ENCODE peak calls at places on chromosomes 1 and 21, in ten cellular contexts. G is right cardiac atrium, R is psoas muscle, D is GM23338, W is IMR-90, Z is neuronal stem cell, K is H9, H is neural progenitor cell, B is K562, L is GM23248. I is an unnamed sample.

GRCh38 chr1:211337430-211338227 is 11.0 kb downstream of the TRAF5 start:
- DNase-seq in D (no peak), H (no peak), L (no peak), B (no peak), R (no peak), K (no peak), Z (no peak), W (no peak), G (no peak), I (no peak)

GRCh38 chr1:113058861-113059441 is 14.0 kb upstream of the LRIG2 start:
- DNase-seq in H (peak; percentile 28), K (no peak), D (no peak), L (no peak), W (no peak), B (no peak), G (peak; percentile 34), R (no peak), Z (no peak), I (no peak)

GRCh38 chr1:31627301-31627929 is 9.9 kb downstream of the HCRTR1 start:
- DNase-seq in L (no peak), D (no peak), Z (no peak), H (no peak), K (no peak), W (no peak), R (peak; percentile 91), G (peak; percentile 86), B (peak; percentile 31), I (peak; percentile 41)

GRCh38 chr1:19484793-19485361 is 462 bp downstream of the CAPZB start:
- DNase-seq in L (peak; percentile 73), D (peak; percentile 61), R (no peak), B (peak; percentile 95), Z (no peak), G (no peak), K (peak; percentile 52), W (no peak), H (peak; percentile 65), I (peak; percentile 65)

GRCh38 chr1:67793562-67793961 is 39.7 kb downstream of the GNG12 start:
- DNase-seq in Z (no peak), B (no peak), K (no peak), H (no peak), D (no peak), G (no peak), R (no peak), W (peak; percentile 63), L (peak; percentile 63), I (no peak)

GRCh38 chr1:156475568-156476500 is 24.7 kb downstream of the MEF2D start:
- DNase-seq in R (peak; percentile 98), D (no peak), K (no peak), W (peak; percentile 99), L (peak; percentile 95), H (no peak), Z (no peak), G (peak; percentile 95), B (no peak), I (peak; percentile 27)

GRCh38 chr21:17537299-17537698 is 24.5 kb downstream of the CXADR start:
- DNase-seq in G (no peak), D (no peak), B (no peak), K (no peak), L (no peak), Z (no peak), H (no peak), R (no peak), W (no peak), I (no peak)

GRCh38 chr1:44300882-44301281 is 54.2 kb downstream of the ERI3 start:
- DNase-seq in H (peak; percentile 69), K (no peak), W (no peak), D (no peak), G (no peak), R (no peak), Z (peak; percentile 67), L (no peak), B (no peak), I (no peak)

GRCh38 chr1:180170569-180170968 is 15.9 kb downstream of the QSOX1 start:
- DNase-seq in K (no peak), B (no peak), G (no peak), Z (no peak), L (no peak), W (no peak), H (no peak), R (no peak), D (no peak), I (no peak)

GRCh38 chr21:33308586-33309490 is 15.9 kb upstream of the IFNAR1 start:
- DNase-seq in W (peak; percentile 55), R (no peak), D (no peak), K (no peak), B (no peak), L (no peak), G (no peak), H (no peak), Z (no peak), I (no peak)

GRCh38 chr21:26124421-26124833 is 46.1 kb downstream of the APP start:
- DNase-seq in Z (no peak), W (peak; percentile 67), K (no peak), R (no peak), H (no peak), G (no peak), L (peak; percentile 51), B (no peak), D (no peak), I (no peak)

GRCh38 chr1:201254625-201255469 is 28.5 kb upstream of the PKP1 start:
- DNase-seq in W (no peak), G (peak; percentile 84), D (peak; percentile 71), H (peak; percentile 70), Z (peak; percentile 73), K (peak; percentile 85), R (peak; percentile 83), B (peak; percentile 96), L (peak; percentile 48), I (peak; percentile 65)

GRCh38 chr1:30060738-30061137 is 662.6 kb downstream of the MATN1 start:
- DNase-seq in Z (no peak), B (no peak), W (no peak), K (no peak), G (no peak), R (no peak), H (no peak), L (no peak), D (no peak), I (no peak)

GRCh38 chr1:3169621-3170356 is 100.8 kb downstream of the PRDM16 start:
- DNase-seq in G (peak; percentile 51), K (no peak), Z (no peak), W (no peak), D (no peak), L (no peak), H (peak; percentile 55), B (no peak), R (no peak), I (no peak)

DNA sequence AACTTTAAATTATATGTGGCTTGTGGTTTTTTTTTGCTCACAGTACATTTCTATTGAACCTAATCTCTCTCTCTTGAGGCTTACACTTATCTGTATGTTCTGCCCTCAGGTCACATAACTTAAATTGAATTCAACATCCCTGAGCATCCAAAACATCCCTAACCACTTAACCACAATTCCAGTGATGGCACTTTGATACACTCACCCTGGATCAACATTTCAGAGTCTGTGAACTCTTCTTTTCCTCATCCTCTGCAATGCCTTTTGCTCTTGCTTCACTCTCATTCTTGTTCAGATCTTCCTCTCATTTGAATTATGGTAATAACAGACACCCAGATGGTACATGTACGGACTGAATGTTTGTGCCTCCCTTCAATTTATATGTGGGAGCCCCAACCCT is 33.5 kb downstream of the PTGER3 start:
- DNase-seq in K (no peak), L (peak; percentile 32), Z (no peak), W (no peak), D (no peak), H (no peak), R (no peak), B (no peak), G (no peak), I (no peak)
- H3K27ac ChIP-seq in K (no peak overlapping the region), L (no peak overlapping the region), Z (no peak overlapping the region), W (no peak overlapping the region), D (no peak overlapping the region), H (no peak overlapping the region), R (no peak overlapping the region), B (no peak overlapping the region), G (no peak overlapping the region), I (no peak overlapping the region)

DNA sequence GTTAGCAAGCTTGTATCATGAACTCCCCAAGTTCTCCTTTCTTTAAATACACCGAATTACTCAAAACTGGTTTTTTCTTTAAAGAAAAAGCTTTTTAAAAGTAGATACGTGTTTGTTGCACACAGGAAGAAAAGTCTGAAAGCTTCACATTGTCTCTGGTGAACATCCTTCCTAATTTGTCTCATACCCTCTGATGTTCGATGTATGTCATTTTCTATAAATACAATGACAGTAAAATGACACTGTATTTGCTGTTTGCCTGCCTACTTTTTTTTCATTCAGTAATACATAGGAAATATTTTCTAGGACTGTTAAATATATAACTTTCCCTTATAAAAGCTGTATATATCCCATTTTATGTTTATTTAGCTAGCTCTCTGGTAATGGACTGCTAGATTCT is 153.9 kb downstream of the GALNT2 start:
- DNase-seq in R (no peak), W (no peak), L (no peak), H (no peak), K (no peak), D (no peak), B (no peak), G (no peak), Z (no peak), I (no peak)
- H3K27ac ChIP-seq in R (peak overlapping the region; percentile 78), W (no peak overlapping the region), L (no peak overlapping the region), H (no peak overlapping the region), K (no peak overlapping the region), D (no peak overlapping the region), B (no peak overlapping the region), G (no peak overlapping the region), Z (no peak overlapping the region), I (no peak overlapping the region)

DNA sequence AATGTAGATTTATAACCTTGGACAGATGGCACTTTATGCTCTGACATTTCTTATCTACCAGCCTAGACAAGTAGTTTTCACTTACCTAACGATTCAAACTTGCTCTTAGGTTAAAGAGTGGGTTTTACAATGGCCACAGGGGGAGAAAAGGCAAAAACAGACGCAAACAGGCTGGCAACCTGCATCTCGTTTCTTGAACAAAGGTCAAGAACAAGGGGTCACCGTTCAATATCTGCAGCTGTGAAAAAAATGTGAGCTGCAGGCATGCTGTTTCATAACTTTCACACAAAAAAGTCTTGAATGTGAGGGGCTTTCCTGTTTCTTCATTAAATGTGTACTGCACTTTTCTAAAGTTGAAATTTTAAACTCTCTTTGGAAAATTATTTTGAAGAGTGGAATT is 49.4 kb downstream of the SYDE2 start:
- DNase-seq in D (no peak), G (no peak), H (no peak), Z (no peak), W (no peak), R (no peak), B (no peak), K (no peak), L (no peak), I (no peak)
- H3K27ac ChIP-seq in D (no peak overlapping the region), G (no peak overlapping the region), H (no peak overlapping the region), Z (no peak overlapping the region), W (no peak overlapping the region), R (no peak overlapping the region), B (no peak overlapping the region), K (no peak overlapping the region), L (no peak overlapping the region), I (no peak overlapping the region)

DNA sequence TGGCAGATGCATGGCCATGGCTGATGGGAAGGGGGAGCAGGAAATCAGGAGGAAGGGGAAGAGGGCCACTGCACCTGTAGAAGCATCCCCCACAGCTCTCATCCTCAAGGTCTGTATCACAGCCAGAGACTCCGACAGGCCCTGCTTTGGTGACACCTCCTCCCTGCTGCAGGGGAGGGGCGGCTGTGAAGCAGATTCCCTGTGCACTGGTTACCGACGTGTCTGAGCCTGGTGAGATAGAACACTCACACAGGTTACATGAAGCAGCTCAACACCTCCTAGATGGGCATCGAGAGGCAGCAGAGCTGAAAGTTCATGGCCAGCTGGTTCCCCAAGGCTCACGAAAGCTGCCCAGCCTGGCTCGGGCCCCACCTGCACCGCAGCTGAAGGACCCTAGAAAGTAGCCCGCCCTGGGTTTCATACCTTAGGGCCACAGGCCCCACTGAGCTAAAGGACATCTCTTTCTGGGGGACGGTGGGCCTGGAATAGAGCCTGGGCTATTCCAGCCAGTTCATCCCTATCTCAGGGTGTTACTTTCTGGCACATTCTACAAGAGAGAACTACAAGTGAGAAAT is 30.2 kb upstream of the AJAP1 start:
- DNase-seq in Z (no peak), H (no peak), L (no peak), G (no peak), D (no peak), K (no peak), W (no peak), R (peak; percentile 20), B (no peak), I (no peak)
- H3K27ac ChIP-seq in Z (no peak overlapping the region), H (no peak overlapping the region), L (no peak overlapping the region), G (no peak overlapping the region), D (no peak overlapping the region), K (no peak overlapping the region), W (no peak overlapping the region), R (no peak overlapping the region), B (no peak overlapping the region), I (no peak overlapping the region)

I was measured in substantia nigra.